ENCODE peak calls at places on chromosomes 3 and 15, in nine cellular contexts. One of them, this sample, is unnamed.

GRCh38 chr15:55514414-55514850 is 6.4 kb upstream of the DNAAF4 start:
- DNase-seq in activated naive CD8-positive, alpha-beta T cell treated with anti-CD3 and anti-CD28 coated beads, Interleukin-2, amount 50 U/mL, for 24 hours: no peak
- DNase-seq in germinal center: no peak
- DNase-seq in 8988T: no peak
- DNase-seq in occipital lobe: no peak
- DNase-seq in T1000: no peak
- DNase-seq in stimulated activated naive B cell treated with anti-CD40 and anti-IgM and Interleukin-4, amounts not matched to agents 10 μg/mL and 1 μg/mL and 100 μg/mL, for 72 hours: no peak
- DNase-seq in putamen: no peak
- DNase-seq in T-cell: no peak
- DNase-seq in this sample: no peak

GRCh38 chr3:128267541-128267940 is 114.3 kb downstream of the EEFSEC start:
- DNase-seq in T1000: no peak
- DNase-seq in 8988T: no peak
- DNase-seq in T-cell: no peak
- DNase-seq in activated naive CD8-positive, alpha-beta T cell treated with anti-CD3 and anti-CD28 coated beads, Interleukin-2, amount 50 U/mL, for 24 hours: no peak
- DNase-seq in occipital lobe: no peak
- DNase-seq in germinal center: no peak
- DNase-seq in stimulated activated naive B cell treated with anti-CD40 and anti-IgM and Interleukin-4, amounts not matched to agents 10 μg/mL and 1 μg/mL and 100 μg/mL, for 72 hours: no peak
- DNase-seq in putamen: no peak
- DNase-seq in this sample: no peak

GRCh38 chr15:64844576-64845140 is 2.9 kb downstream of the PLEKHO2 start:
- DNase-seq in occipital lobe: no peak
- DNase-seq in stimulated activated naive B cell treated with anti-CD40 and anti-IgM and Interleukin-4, amounts not matched to agents 10 μg/mL and 1 μg/mL and 100 μg/mL, for 72 hours: no peak
- DNase-seq in activated naive CD8-positive, alpha-beta T cell treated with anti-CD3 and anti-CD28 coated beads, Interleukin-2, amount 50 U/mL, for 24 hours: no peak
- DNase-seq in 8988T: no peak
- DNase-seq in T-cell: no peak
- DNase-seq in germinal center: peak
- DNase-seq in putamen: no peak
- DNase-seq in T1000: no peak
- DNase-seq in this sample: no peak

GRCh38 chr3:134772591-134772990 is 22.5 kb upstream of the EPHB1 start:
- DNase-seq in putamen: no peak
- DNase-seq in stimulated activated naive B cell treated with anti-CD40 and anti-IgM and Interleukin-4, amounts not matched to agents 10 μg/mL and 1 μg/mL and 100 μg/mL, for 72 hours: no peak
- DNase-seq in activated naive CD8-positive, alpha-beta T cell treated with anti-CD3 and anti-CD28 coated beads, Interleukin-2, amount 50 U/mL, for 24 hours: no peak
- DNase-seq in germinal center: no peak
- DNase-seq in T-cell: no peak
- DNase-seq in occipital lobe: no peak
- DNase-seq in 8988T: no peak
- DNase-seq in T1000: no peak
- DNase-seq in this sample: no peak

GRCh38 chr3:36907911-36908646 is 36.8 kb downstream of the TRANK1 start:
- DNase-seq in activated naive CD8-positive, alpha-beta T cell treated with anti-CD3 and anti-CD28 coated beads, Interleukin-2, amount 50 U/mL, for 24 hours: peak
- DNase-seq in occipital lobe: no peak
- DNase-seq in germinal center: peak
- DNase-seq in 8988T: peak
- DNase-seq in T-cell: peak
- DNase-seq in putamen: no peak
- DNase-seq in T1000: peak
- DNase-seq in stimulated activated naive B cell treated with anti-CD40 and anti-IgM and Interleukin-4, amounts not matched to agents 10 μg/mL and 1 μg/mL and 100 μg/mL, for 72 hours: peak
- DNase-seq in this sample: peak

GRCh38 chr15:28960979-28961378 is 75.2 kb downstream of the APBA2 start:
- DNase-seq in T1000: no peak
- DNase-seq in T-cell: no peak
- DNase-seq in 8988T: no peak
- DNase-seq in activated naive CD8-positive, alpha-beta T cell treated with anti-CD3 and anti-CD28 coated beads, Interleukin-2, amount 50 U/mL, for 24 hours: no peak
- DNase-seq in germinal center: no peak
- DNase-seq in stimulated activated naive B cell treated with anti-CD40 and anti-IgM and Interleukin-4, amounts not matched to agents 10 μg/mL and 1 μg/mL and 100 μg/mL, for 72 hours: no peak
- DNase-seq in occipital lobe: no peak
- DNase-seq in putamen: no peak
- DNase-seq in this sample: no peak

GRCh38 chr15:49621327-49622210 is 721 bp downstream of the DTWD1 start:
- DNase-seq in stimulated activated naive B cell treated with anti-CD40 and anti-IgM and Interleukin-4, amounts not matched to agents 10 μg/mL and 1 μg/mL and 100 μg/mL, for 72 hours: no peak
- DNase-seq in occipital lobe: no peak
- DNase-seq in putamen: no peak
- DNase-seq in activated naive CD8-positive, alpha-beta T cell treated with anti-CD3 and anti-CD28 coated beads, Interleukin-2, amount 50 U/mL, for 24 hours: no peak
- DNase-seq in T-cell: no peak
- DNase-seq in T1000: no peak
- DNase-seq in germinal center: peak
- DNase-seq in 8988T: no peak
- DNase-seq in this sample: no peak

GRCh38 chr3:188000361-188000861 is 153.5 kb upstream of the LPP start:
- DNase-seq in germinal center: no peak
- DNase-seq in stimulated activated naive B cell treated with anti-CD40 and anti-IgM and Interleukin-4, amounts not matched to agents 10 μg/mL and 1 μg/mL and 100 μg/mL, for 72 hours: no peak
- DNase-seq in activated naive CD8-positive, alpha-beta T cell treated with anti-CD3 and anti-CD28 coated beads, Interleukin-2, amount 50 U/mL, for 24 hours: no peak
- DNase-seq in T1000: no peak
- DNase-seq in putamen: no peak
- DNase-seq in occipital lobe: no peak
- DNase-seq in T-cell: no peak
- DNase-seq in 8988T: no peak
- DNase-seq in this sample: no peak

GRCh38 chr15:70906842-70907241 is 14.2 kb downstream of the LRRC49 start:
- DNase-seq in activated naive CD8-positive, alpha-beta T cell treated with anti-CD3 and anti-CD28 coated beads, Interleukin-2, amount 50 U/mL, for 24 hours: no peak
- DNase-seq in 8988T: no peak
- DNase-seq in putamen: no peak
- DNase-seq in T-cell: no peak
- DNase-seq in stimulated activated naive B cell treated with anti-CD40 and anti-IgM and Interleukin-4, amounts not matched to agents 10 μg/mL and 1 μg/mL and 100 μg/mL, for 72 hours: no peak
- DNase-seq in germinal center: no peak
- DNase-seq in T1000: no peak
- DNase-seq in occipital lobe: no peak
- DNase-seq in this sample: no peak

GRCh38 chr3:9012521-9012920 is 49.2 kb upstream of the RAD18 start:
- DNase-seq in germinal center: no peak
- DNase-seq in T1000: no peak
- DNase-seq in 8988T: no peak
- DNase-seq in stimulated activated naive B cell treated with anti-CD40 and anti-IgM and Interleukin-4, amounts not matched to agents 10 μg/mL and 1 μg/mL and 100 μg/mL, for 72 hours: no peak
- DNase-seq in T-cell: no peak
- DNase-seq in activated naive CD8-positive, alpha-beta T cell treated with anti-CD3 and anti-CD28 coated beads, Interleukin-2, amount 50 U/mL, for 24 hours: no peak
- DNase-seq in occipital lobe: no peak
- DNase-seq in putamen: no peak
- DNase-seq in this sample: no peak

GRCh38 chr15:69782809-69783208 is 314.9 kb downstream of the TLE3 start:
- DNase-seq in T-cell: peak
- DNase-seq in germinal center: no peak
- DNase-seq in 8988T: no peak
- DNase-seq in activated naive CD8-positive, alpha-beta T cell treated with anti-CD3 and anti-CD28 coated beads, Interleukin-2, amount 50 U/mL, for 24 hours: peak
- DNase-seq in putamen: no peak
- DNase-seq in T1000: no peak
- DNase-seq in occipital lobe: no peak
- DNase-seq in stimulated activated naive B cell treated with anti-CD40 and anti-IgM and Interleukin-4, amounts not matched to agents 10 μg/mL and 1 μg/mL and 100 μg/mL, for 72 hours: no peak
- DNase-seq in this sample: no peak

GRCh38 chr15:76190070-76190564 is 121.2 kb downstream of the ETFA start:
- DNase-seq in T1000: no peak
- DNase-seq in T-cell: no peak
- DNase-seq in stimulated activated naive B cell treated with anti-CD40 and anti-IgM and Interleukin-4, amounts not matched to agents 10 μg/mL and 1 μg/mL and 100 μg/mL, for 72 hours: no peak
- DNase-seq in putamen: no peak
- DNase-seq in germinal center: no peak
- DNase-seq in 8988T: no peak
- DNase-seq in occipital lobe: no peak
- DNase-seq in activated naive CD8-positive, alpha-beta T cell treated with anti-CD3 and anti-CD28 coated beads, Interleukin-2, amount 50 U/mL, for 24 hours: no peak
- DNase-seq in this sample: no peak

GRCh38 chr3:135736740-135737139 is 228.8 kb upstream of the PPP2R3A start:
- DNase-seq in putamen: no peak
- DNase-seq in occipital lobe: no peak
- DNase-seq in 8988T: no peak
- DNase-seq in T-cell: no peak
- DNase-seq in T1000: no peak
- DNase-seq in activated naive CD8-positive, alpha-beta T cell treated with anti-CD3 and anti-CD28 coated beads, Interleukin-2, amount 50 U/mL, for 24 hours: peak
- DNase-seq in stimulated activated naive B cell treated with anti-CD40 and anti-IgM and Interleukin-4, amounts not matched to agents 10 μg/mL and 1 μg/mL and 100 μg/mL, for 72 hours: no peak
- DNase-seq in germinal center: no peak
- DNase-seq in this sample: no peak

GRCh38 chr15:60471314-60471713 is 7.6 kb downstream of the ICE2 start:
- DNase-seq in T1000: no peak
- DNase-seq in activated naive CD8-positive, alpha-beta T cell treated with anti-CD3 and anti-CD28 coated beads, Interleukin-2, amount 50 U/mL, for 24 hours: no peak
- DNase-seq in putamen: no peak
- DNase-seq in germinal center: no peak
- DNase-seq in occipital lobe: no peak
- DNase-seq in stimulated activated naive B cell treated with anti-CD40 and anti-IgM and Interleukin-4, amounts not matched to agents 10 μg/mL and 1 μg/mL and 100 μg/mL, for 72 hours: no peak
- DNase-seq in T-cell: no peak
- DNase-seq in 8988T: no peak
- DNase-seq in this sample: no peak

GRCh38 chr3:40878464-40878905 is 320.8 kb upstream of the CTNNB1 start:
- DNase-seq in T-cell: no peak
- DNase-seq in activated naive CD8-positive, alpha-beta T cell treated with anti-CD3 and anti-CD28 coated beads, Interleukin-2, amount 50 U/mL, for 24 hours: no peak
- DNase-seq in germinal center: no peak
- DNase-seq in occipital lobe: no peak
- DNase-seq in putamen: no peak
- DNase-seq in stimulated activated naive B cell treated with anti-CD40 and anti-IgM and Interleukin-4, amounts not matched to agents 10 μg/mL and 1 μg/mL and 100 μg/mL, for 72 hours: no peak
- DNase-seq in T1000: no peak
- DNase-seq in 8988T: no peak
- DNase-seq in this sample: no peak

GRCh38 chr3:98796334-98796733 is 33.2 kb downstream of the ST3GAL6 start:
- DNase-seq in 8988T: no peak
- DNase-seq in T1000: no peak
- DNase-seq in T-cell: no peak
- DNase-seq in germinal center: no peak
- DNase-seq in putamen: no peak
- DNase-seq in activated naive CD8-positive, alpha-beta T cell treated with anti-CD3 and anti-CD28 coated beads, Interleukin-2, amount 50 U/mL, for 24 hours: no peak
- DNase-seq in occipital lobe: no peak
- DNase-seq in stimulated activated naive B cell treated with anti-CD40 and anti-IgM and Interleukin-4, amounts not matched to agents 10 μg/mL and 1 μg/mL and 100 μg/mL, for 72 hours: no peak
- DNase-seq in this sample: no peak

GRCh38 chr15:40247406-40247971 is 8.6 kb downstream of the PAK6 start:
- DNase-seq in T1000: no peak
- DNase-seq in occipital lobe: no peak
- DNase-seq in T-cell: no peak
- DNase-seq in stimulated activated naive B cell treated with anti-CD40 and anti-IgM and Interleukin-4, amounts not matched to agents 10 μg/mL and 1 μg/mL and 100 μg/mL, for 72 hours: no peak
- DNase-seq in activated naive CD8-positive, alpha-beta T cell treated with anti-CD3 and anti-CD28 coated beads, Interleukin-2, amount 50 U/mL, for 24 hours: no peak
- DNase-seq in germinal center: no peak
- DNase-seq in putamen: no peak
- DNase-seq in 8988T: no peak
- DNase-seq in this sample: no peak